ENCODE peak calls at places on chromosomes 1 and 21, in six cellular contexts. One of them, this sample, is unnamed.

GRCh38 chr1:98452162-98452561 is 209.4 kb upstream of the SNX7 start:
- DNase-seq in GM23338: no peak
- DNase-seq in neural progenitor cell: no peak
- DNase-seq in SK-N-SH: peak; percentile 31
- DNase-seq in HCT116: no peak
- DNase-seq in hepatocyte: no peak
- DNase-seq in this sample: no peak

GRCh38 chr1:10209905-10210810 is at the start of gene KIF1B:
- DNase-seq in GM23338: peak; percentile 98
- DNase-seq in neural progenitor cell: peak; percentile 99
- DNase-seq in SK-N-SH: peak; percentile 100
- DNase-seq in HCT116: peak; percentile 93
- DNase-seq in hepatocyte: peak; percentile 99
- DNase-seq in this sample: peak; percentile 97

GRCh38 chr1:30423570-30423969 is 299.8 kb downstream of the MATN1 start:
- DNase-seq in GM23338: no peak
- DNase-seq in neural progenitor cell: no peak
- DNase-seq in SK-N-SH: no peak
- DNase-seq in HCT116: no peak
- DNase-seq in hepatocyte: no peak
- DNase-seq in this sample: no peak

GRCh38 chr1:109304221-109304915 is 2.4 kb downstream of the MYBPHL start:
- DNase-seq in GM23338: no peak
- DNase-seq in neural progenitor cell: no peak
- DNase-seq in SK-N-SH: no peak
- DNase-seq in HCT116: no peak
- DNase-seq in hepatocyte: no peak
- DNase-seq in this sample: no peak

GRCh38 chr1:19430121-19431068 is 54.9 kb downstream of the CAPZB start:
- DNase-seq in GM23338: no peak
- DNase-seq in neural progenitor cell: no peak
- DNase-seq in SK-N-SH: no peak
- DNase-seq in HCT116: peak; percentile 46
- DNase-seq in hepatocyte: peak; percentile 54
- DNase-seq in this sample: peak; percentile 38

GRCh38 chr1:46749921-46750404 is 31.0 kb upstream of the EFCAB14 start:
- DNase-seq in GM23338: no peak
- DNase-seq in neural progenitor cell: no peak
- DNase-seq in SK-N-SH: no peak
- DNase-seq in HCT116: no peak
- DNase-seq in hepatocyte: no peak
- DNase-seq in this sample: no peak

GRCh38 chr1:178126790-178127189 is 32.9 kb downstream of the RASAL2 start:
- DNase-seq in GM23338: no peak
- DNase-seq in neural progenitor cell: no peak
- DNase-seq in SK-N-SH: no peak
- DNase-seq in HCT116: peak; percentile 69
- DNase-seq in hepatocyte: peak; percentile 64
- DNase-seq in this sample: no peak

GRCh38 chr1:96236156-96236739 is 485.3 kb upstream of the PTBP2 start:
- DNase-seq in GM23338: peak; percentile 77
- DNase-seq in neural progenitor cell: peak; percentile 56
- DNase-seq in SK-N-SH: peak; percentile 33
- DNase-seq in HCT116: peak; percentile 43
- DNase-seq in hepatocyte: peak; percentile 69
- DNase-seq in this sample: peak; percentile 39

GRCh38 chr1:12204140-12204539 is 25.7 kb upstream of the VPS13D start:
- DNase-seq in GM23338: no peak
- DNase-seq in neural progenitor cell: no peak
- DNase-seq in SK-N-SH: no peak
- DNase-seq in HCT116: no peak
- DNase-seq in hepatocyte: no peak
- DNase-seq in this sample: peak; percentile 35

GRCh38 chr1:153032677-153033308 is 1.8 kb downstream of the SPRR1B start:
- DNase-seq in GM23338: peak; percentile 73
- DNase-seq in neural progenitor cell: peak; percentile 21
- DNase-seq in SK-N-SH: peak; percentile 5
- DNase-seq in HCT116: peak; percentile 36
- DNase-seq in hepatocyte: no peak
- DNase-seq in this sample: peak; percentile 5

GRCh38 chr1:157542676-157543075 is 9.6 kb downstream of the FCRL5 start:
- DNase-seq in GM23338: no peak
- DNase-seq in neural progenitor cell: no peak
- DNase-seq in SK-N-SH: no peak
- DNase-seq in HCT116: no peak
- DNase-seq in hepatocyte: no peak
- DNase-seq in this sample: no peak

GRCh38 chr1:152461544-152461943 is 47.5 kb upstream of the CRNN start:
- DNase-seq in GM23338: peak; percentile 84
- DNase-seq in neural progenitor cell: peak; percentile 23
- DNase-seq in SK-N-SH: peak; percentile 44
- DNase-seq in HCT116: peak; percentile 52
- DNase-seq in hepatocyte: no peak
- DNase-seq in this sample: peak; percentile 65

GRCh38 chr1:153506831-153507413 is 28.9 kb downstream of the S100A6 start:
- DNase-seq in GM23338: no peak
- DNase-seq in neural progenitor cell: no peak
- DNase-seq in SK-N-SH: no peak
- DNase-seq in HCT116: no peak
- DNase-seq in hepatocyte: peak; percentile 83
- DNase-seq in this sample: no peak

GRCh38 chr1:3459051-3459908 is 4.8 kb downstream of the ARHGEF16 start:
- DNase-seq in GM23338: no peak
- DNase-seq in neural progenitor cell: no peak
- DNase-seq in SK-N-SH: peak; percentile 68
- DNase-seq in HCT116: no peak
- DNase-seq in hepatocyte: no peak
- DNase-seq in this sample: no peak

GRCh38 chr1:28804071-28804470 is 7.9 kb upstream of the OPRD1 start:
- DNase-seq in GM23338: no peak
- DNase-seq in neural progenitor cell: peak; percentile 45
- DNase-seq in SK-N-SH: no peak
- DNase-seq in HCT116: no peak
- DNase-seq in hepatocyte: no peak
- DNase-seq in this sample: no peak

GRCh38 chr1:66282343-66282852 is 251.6 kb upstream of the SGIP1 start:
- DNase-seq in GM23338: no peak
- DNase-seq in neural progenitor cell: no peak
- DNase-seq in SK-N-SH: no peak
- DNase-seq in HCT116: peak; percentile 68
- DNase-seq in hepatocyte: no peak
- DNase-seq in this sample: peak; percentile 85

GRCh38 chr1:207440634-207441033 is 13.5 kb upstream of the CR2 start:
- DNase-seq in GM23338: no peak
- DNase-seq in neural progenitor cell: no peak
- DNase-seq in SK-N-SH: no peak
- DNase-seq in HCT116: no peak
- DNase-seq in hepatocyte: no peak
- DNase-seq in this sample: no peak

GRCh38 chr1:228279011-228279721 is 71.3 kb downstream of the OBSCN start:
- DNase-seq in GM23338: no peak
- DNase-seq in neural progenitor cell: no peak
- DNase-seq in SK-N-SH: no peak
- DNase-seq in HCT116: no peak
- DNase-seq in hepatocyte: no peak
- DNase-seq in this sample: no peak

GRCh38 chr21:25243809-25244208 is 363.5 kb downstream of the MRPL39 start:
- DNase-seq in GM23338: no peak
- DNase-seq in neural progenitor cell: no peak
- DNase-seq in SK-N-SH: peak; percentile 31
- DNase-seq in HCT116: no peak
- DNase-seq in hepatocyte: no peak
- DNase-seq in this sample: no peak

GRCh38 chr1:11126544-11126943 is 26.9 kb upstream of the EXOSC10 start:
- DNase-seq in GM23338: no peak
- DNase-seq in neural progenitor cell: no peak
- DNase-seq in SK-N-SH: no peak
- DNase-seq in HCT116: no peak
- DNase-seq in hepatocyte: no peak
- DNase-seq in this sample: no peak

GRCh38 chr21:42309753-42310213 is 5.4 kb downstream of the TFF3 start:
- DNase-seq in GM23338: peak; percentile 84
- DNase-seq in neural progenitor cell: peak; percentile 79
- DNase-seq in SK-N-SH: peak; percentile 87
- DNase-seq in HCT116: peak; percentile 6
- DNase-seq in hepatocyte: peak; percentile 75
- DNase-seq in this sample: peak; percentile 73

GRCh38 chr1:7549277-7549676 is 221.8 kb upstream of the VAMP3 start:
- DNase-seq in GM23338: no peak
- DNase-seq in neural progenitor cell: no peak
- DNase-seq in SK-N-SH: no peak
- DNase-seq in HCT116: peak; percentile 91
- DNase-seq in hepatocyte: peak; percentile 43
- DNase-seq in this sample: no peak

GRCh38 chr1:210446479-210446878 is 117.8 kb downstream of the HHAT start:
- DNase-seq in GM23338: no peak
- DNase-seq in neural progenitor cell: peak; percentile 66
- DNase-seq in SK-N-SH: no peak
- DNase-seq in HCT116: no peak
- DNase-seq in hepatocyte: peak; percentile 49
- DNase-seq in this sample: no peak

GRCh38 chr1:119554188-119554587 is 47.2 kb downstream of the HSD3B1 start:
- DNase-seq in GM23338: no peak
- DNase-seq in neural progenitor cell: no peak
- DNase-seq in SK-N-SH: peak; percentile 37
- DNase-seq in HCT116: no peak
- DNase-seq in hepatocyte: peak; percentile 76
- DNase-seq in this sample: no peak

GRCh38 chr1:100087396-100087795 is 45.3 kb downstream of the SASS6 start:
- DNase-seq in GM23338: no peak
- DNase-seq in neural progenitor cell: no peak
- DNase-seq in SK-N-SH: no peak
- DNase-seq in HCT116: no peak
- DNase-seq in hepatocyte: no peak
- DNase-seq in this sample: no peak

GRCh38 chr21:42218836-42219605 is at the start of gene ABCG1:
- DNase-seq in GM23338: peak; percentile 87
- DNase-seq in neural progenitor cell: peak; percentile 88
- DNase-seq in SK-N-SH: peak; percentile 89
- DNase-seq in HCT116: no peak
- DNase-seq in hepatocyte: peak; percentile 71
- DNase-seq in this sample: peak; percentile 70

GRCh38 chr1:30872033-30872947 is 36.3 kb downstream of the SDC3 start:
- DNase-seq in GM23338: no peak
- DNase-seq in neural progenitor cell: no peak
- DNase-seq in SK-N-SH: no peak
- DNase-seq in HCT116: no peak
- DNase-seq in hepatocyte: no peak
- DNase-seq in this sample: peak; percentile 28

GRCh38 chr1:160096491-160097116 is 1.8 kb downstream of the IGSF8 start:
- DNase-seq in GM23338: no peak
- DNase-seq in neural progenitor cell: no peak
- DNase-seq in SK-N-SH: no peak
- DNase-seq in HCT116: no peak
- DNase-seq in hepatocyte: peak; percentile 51
- DNase-seq in this sample: no peak

GRCh38 chr1:209651148-209651547 is 1.1 kb downstream of the LAMB3 start:
- DNase-seq in GM23338: no peak
- DNase-seq in neural progenitor cell: no peak
- DNase-seq in SK-N-SH: no peak
- DNase-seq in HCT116: peak; percentile 67
- DNase-seq in hepatocyte: peak; percentile 82
- DNase-seq in this sample: no peak

GRCh38 chr21:10425856-10426255 is 95.5 kb upstream of the TPTE start:
- DNase-seq in GM23338: no peak
- DNase-seq in neural progenitor cell: no peak
- DNase-seq in SK-N-SH: no peak
- DNase-seq in HCT116: no peak
- DNase-seq in hepatocyte: peak; percentile 26
- DNase-seq in this sample: no peak

GRCh38 chr1:45643341-45643740 is 19.5 kb upstream of the CCDC17 start:
- DNase-seq in GM23338: no peak
- DNase-seq in neural progenitor cell: no peak
- DNase-seq in SK-N-SH: no peak
- DNase-seq in HCT116: no peak
- DNase-seq in hepatocyte: no peak
- DNase-seq in this sample: no peak

GRCh38 chr1:1996207-1996651 is 7.4 kb downstream of the CFAP74 start:
- DNase-seq in GM23338: no peak
- DNase-seq in neural progenitor cell: no peak
- DNase-seq in SK-N-SH: no peak
- DNase-seq in HCT116: no peak
- DNase-seq in hepatocyte: no peak
- DNase-seq in this sample: peak; percentile 51

GRCh38 chr1:26019641-26020315 is 1.8 kb upstream of the EXTL1 start:
- DNase-seq in GM23338: no peak
- DNase-seq in neural progenitor cell: no peak
- DNase-seq in SK-N-SH: no peak
- DNase-seq in HCT116: no peak
- DNase-seq in hepatocyte: no peak
- DNase-seq in this sample: no peak

GRCh38 chr1:155598842-155599331 is 11.1 kb upstream of the MSTO1 start:
- DNase-seq in GM23338: peak; percentile 56
- DNase-seq in neural progenitor cell: peak; percentile 73
- DNase-seq in SK-N-SH: no peak
- DNase-seq in HCT116: no peak
- DNase-seq in hepatocyte: peak; percentile 39
- DNase-seq in this sample: peak; percentile 16
- TF ChIP-seq CTCF in GM23338: no peak
- TF ChIP-seq CTCF in neural progenitor cell: no peak
- TF ChIP-seq CTCF in SK-N-SH: no peak
- TF ChIP-seq CTCF in HCT116: no peak
- TF ChIP-seq CTCF in hepatocyte: no peak
- TF ChIP-seq CTCF in this sample: no peak

GRCh38 chr1:224238212-224238611 is 55.2 kb downstream of the DEGS1 start:
- DNase-seq in GM23338: no peak
- DNase-seq in neural progenitor cell: no peak
- DNase-seq in SK-N-SH: no peak
- DNase-seq in HCT116: no peak
- DNase-seq in hepatocyte: no peak
- DNase-seq in this sample: no peak
- TF ChIP-seq EZH2phosphoT487 in GM23338: no peak
- TF ChIP-seq EZH2phosphoT487 in neural progenitor cell: no peak
- TF ChIP-seq EZH2phosphoT487 in SK-N-SH: no peak
- TF ChIP-seq EZH2phosphoT487 in HCT116: no peak
- TF ChIP-seq EZH2phosphoT487 in hepatocyte: no peak
- TF ChIP-seq EZH2phosphoT487 in this sample: no peak

GRCh38 chr1:41762251-41762650 is 156.5 kb downstream of the HIVEP3 start:
- DNase-seq in GM23338: no peak
- DNase-seq in neural progenitor cell: peak; percentile 47
- DNase-seq in SK-N-SH: no peak
- DNase-seq in HCT116: no peak
- DNase-seq in hepatocyte: no peak
- DNase-seq in this sample: no peak
- TF ChIP-seq CTCF in GM23338: no peak
- TF ChIP-seq CTCF in neural progenitor cell: peak; percentile 54
- TF ChIP-seq CTCF in SK-N-SH: no peak
- TF ChIP-seq CTCF in HCT116: no peak
- TF ChIP-seq CTCF in hepatocyte: no peak
- TF ChIP-seq CTCF in this sample: no peak

DNA sequence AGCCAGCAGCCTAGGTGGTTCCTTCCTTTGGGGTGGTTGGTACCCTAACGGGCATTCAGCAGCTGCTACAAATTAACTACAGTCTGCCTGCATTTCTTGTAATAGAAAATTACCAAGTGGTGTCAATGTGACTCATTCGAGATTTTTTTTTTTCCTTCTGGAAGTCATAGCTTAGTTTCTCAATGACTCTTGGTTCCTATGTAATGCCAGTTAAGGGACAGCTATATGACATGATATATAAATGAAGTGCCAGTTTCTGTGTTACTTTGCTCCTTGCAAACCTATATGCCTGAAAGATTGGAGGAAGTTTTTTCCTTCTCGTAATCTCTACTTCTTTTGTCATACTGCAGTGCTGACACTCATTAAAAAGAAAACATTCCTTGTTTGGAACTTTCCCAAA is 2.6 kb downstream of the MGST3 start:
- DNase-seq in GM23338: no peak
- DNase-seq in neural progenitor cell: no peak
- DNase-seq in SK-N-SH: no peak
- DNase-seq in HCT116: no peak
- DNase-seq in hepatocyte: no peak
- DNase-seq in this sample: peak; percentile 17
- TF ChIP-seq EZH2phosphoT487 in GM23338: no peak
- TF ChIP-seq EZH2phosphoT487 in neural progenitor cell: no peak
- TF ChIP-seq EZH2phosphoT487 in SK-N-SH: no peak
- TF ChIP-seq EZH2phosphoT487 in HCT116: no peak
- TF ChIP-seq EZH2phosphoT487 in hepatocyte: no peak
- TF ChIP-seq EZH2phosphoT487 in this sample: no peak

This sample was measured in OCI-LY7.